ENCODE peak calls at places on chromosome 14, in five cellular contexts. X is psoas muscle, C is foreskin fibroblast, F is AG04449, M is mammary epithelial cell. N is an unnamed sample.

GRCh38 chr14:34012978-34013713 is 62.3 kb upstream of the EGLN3 start:
- DNase-seq in M (no peak), C (no peak), X (no peak), F (no peak), N (no peak)

GRCh38 chr14:70525691-70526090 is 9.1 kb downstream of the ADAM20 start:
- DNase-seq in M (no peak), F (no peak), C (no peak), X (no peak), N (no peak)

GRCh38 chr14:21136024-21136423 is 19.8 kb downstream of the OR5AU1 start:
- DNase-seq in C (peak), F (no peak), X (no peak), M (no peak), N (no peak)

GRCh38 chr14:77099425-77100167 is 1.5 kb downstream of the CIPC start:
- DNase-seq in F (peak), M (peak), X (no peak), C (peak), N (peak)

GRCh38 chr14:59836116-59836515 is 34.5 kb downstream of the RTN1 start:
- DNase-seq in F (no peak), M (no peak), C (no peak), X (no peak), N (no peak)

GRCh38 chr14:92143309-92143708 is 21.5 kb downstream of the CPSF2 start:
- DNase-seq in X (no peak), F (no peak), M (no peak), C (no peak), N (no peak)

GRCh38 chr14:35406811-35407630 is 2.5 kb upstream of the NFKBIA start:
- DNase-seq in M (peak), F (no peak), C (no peak), X (no peak), N (no peak)

GRCh38 chr14:57060276-57060956 is 208.3 kb downstream of the EXOC5 start:
- DNase-seq in M (peak), C (no peak), X (no peak), F (no peak), N (no peak)

GRCh38 chr14:57038689-57039088 is 228.4 kb upstream of the OTX2 start:
- DNase-seq in M (no peak), C (no peak), F (no peak), X (no peak), N (no peak)

GRCh38 chr14:25053585-25053984 is 3.6 kb upstream of the STXBP6 start:
- DNase-seq in C (no peak), F (no peak), M (no peak), X (no peak), N (no peak)

GRCh38 chr14:49460647-49461046 is 125.5 kb downstream of the RPS29 start:
- DNase-seq in F (no peak), X (no peak), M (no peak), C (no peak), N (no peak)

GRCh38 chr14:90522585-90523191 is 125.9 kb downstream of the CALM1 start:
- DNase-seq in C (no peak), M (no peak), X (peak), F (no peak), N (no peak)

GRCh38 chr14:20690848-20691640 is 2.5 kb downstream of the ANG start:
- DNase-seq in X (no peak), F (no peak), M (peak), C (peak), N (no peak)

GRCh38 chr14:104651876-104652260 is 37.5 kb upstream of the INF2 start:
- DNase-seq in C (no peak), X (no peak), F (no peak), M (no peak), N (no peak)

GRCh38 chr14:79543966-79544365 is 667.3 kb downstream of the DIO2 start:
- DNase-seq in X (no peak), F (no peak), C (peak), M (no peak), N (no peak)

GRCh38 chr14:74038015-74038859 is 19.1 kb downstream of the BBOF1 start:
- DNase-seq in M (peak), C (no peak), F (no peak), X (no peak), N (no peak)

GRCh38 chr14:60649815-60650381 is 621 bp upstream of the SIX1 start:
- DNase-seq in C (no peak), F (no peak), M (peak), X (peak), N (no peak)

GRCh38 chr14:92626041-92626440 is 112.5 kb downstream of the RIN3 start:
- DNase-seq in X (no peak), M (no peak), F (no peak), C (no peak), N (no peak)

GRCh38 chr14:94770251-94770749 is 387 bp upstream of the GSC start:
- DNase-seq in C (no peak), M (no peak), X (no peak), F (no peak), N (no peak)

GRCh38 chr14:62436256-62436655 is 609.0 kb downstream of the KCNH5 start:
- DNase-seq in M (peak), F (no peak), X (no peak), C (no peak), N (no peak)

GRCh38 chr14:90381999-90382451 is 14.8 kb upstream of the CALM1 start:
- DNase-seq in C (no peak), X (peak), F (no peak), M (no peak), N (no peak)

GRCh38 chr14:69475194-69475818 is 9.2 kb upstream of the PLEKHD1 start:
- DNase-seq in X (no peak), C (no peak), M (peak), F (no peak), N (no peak)

GRCh38 chr14:21309238-21309636 is 29.4 kb downstream of the RPGRIP1 start:
- DNase-seq in X (no peak), F (no peak), C (no peak), M (no peak), N (no peak)

GRCh38 chr14:92968291-92969020 is 45.5 kb downstream of the CHGA start:
- DNase-seq in F (no peak), M (no peak), C (no peak), X (peak), N (no peak)

GRCh38 chr14:60621386-60621785 is 27.9 kb downstream of the SIX1 start:
- DNase-seq in C (no peak), X (no peak), M (no peak), F (no peak), N (no peak)

GRCh38 chr14:33765251-33765650 is 185.6 kb downstream of the EGLN3 start:
- DNase-seq in X (no peak), C (no peak), M (no peak), F (no peak), N (no peak)

GRCh38 chr14:105167303-105168092 is 1.1 kb downstream of the JAG2 start:
- DNase-seq in X (peak), F (no peak), M (peak), C (no peak), N (no peak)

GRCh38 chr14:50003213-50004021 is 110.5 kb downstream of the ARF6 start:
- DNase-seq in X (peak), C (peak), M (peak), F (no peak), N (no peak)

GRCh38 chr14:102593841-102594170 is 1.4 kb downstream of the RCOR1 start:
- DNase-seq in X (no peak), C (no peak), M (no peak), F (no peak), N (no peak)

GRCh38 chr14:93375673-93376156 is 28.7 kb downstream of the COX8C start:
- DNase-seq in C (no peak), X (no peak), M (no peak), F (no peak), N (no peak)

GRCh38 chr14:81269100-81269978 is 48.6 kb upstream of the GTF2A1 start:
- DNase-seq in M (peak), X (no peak), C (peak), F (peak), N (peak)

GRCh38 chr14:66240112-66240511 is 246.1 kb upstream of the CCDC196 start:
- DNase-seq in X (no peak), C (no peak), M (peak), F (no peak), N (no peak)

GRCh38 chr14:66247662-66248061 is 238.5 kb upstream of the CCDC196 start:
- DNase-seq in X (no peak), M (no peak), F (no peak), C (no peak), N (no peak)

GRCh38 chr14:66238969-66239368 is 247.2 kb upstream of the CCDC196 start:
- DNase-seq in X (no peak), C (no peak), M (no peak), F (no peak), N (no peak)

GRCh38 chr14:66249544-66249943 is 236.6 kb upstream of the CCDC196 start:
- DNase-seq in C (no peak), F (no peak), M (no peak), X (no peak), N (no peak)

GRCh38 chr14:66244834-66245233 is 241.3 kb upstream of the CCDC196 start:
- DNase-seq in X (no peak), F (no peak), C (no peak), M (no peak), N (no peak)
- TF ChIP-seq CTCF in X (no peak), F (no peak), C (no peak), M (no peak), N (no peak)

GRCh38 chr14:55298423-55298822 is 27.2 kb downstream of the FBXO34 start:
- DNase-seq in C (no peak), X (no peak), M (no peak), F (no peak), N (no peak)

GRCh38 chr14:55301722-55302121 is 30.5 kb downstream of the FBXO34 start:
- DNase-seq in M (peak), F (peak), C (peak), X (no peak), N (no peak)

GRCh38 chr14:55294603-55295002 is 23.4 kb downstream of the FBXO34 start:
- DNase-seq in M (no peak), F (no peak), C (no peak), X (no peak), N (no peak)

GRCh38 chr14:55302367-55302766 is 31.1 kb downstream of the FBXO34 start:
- DNase-seq in C (no peak), M (no peak), F (no peak), X (no peak), N (no peak)

DNA sequence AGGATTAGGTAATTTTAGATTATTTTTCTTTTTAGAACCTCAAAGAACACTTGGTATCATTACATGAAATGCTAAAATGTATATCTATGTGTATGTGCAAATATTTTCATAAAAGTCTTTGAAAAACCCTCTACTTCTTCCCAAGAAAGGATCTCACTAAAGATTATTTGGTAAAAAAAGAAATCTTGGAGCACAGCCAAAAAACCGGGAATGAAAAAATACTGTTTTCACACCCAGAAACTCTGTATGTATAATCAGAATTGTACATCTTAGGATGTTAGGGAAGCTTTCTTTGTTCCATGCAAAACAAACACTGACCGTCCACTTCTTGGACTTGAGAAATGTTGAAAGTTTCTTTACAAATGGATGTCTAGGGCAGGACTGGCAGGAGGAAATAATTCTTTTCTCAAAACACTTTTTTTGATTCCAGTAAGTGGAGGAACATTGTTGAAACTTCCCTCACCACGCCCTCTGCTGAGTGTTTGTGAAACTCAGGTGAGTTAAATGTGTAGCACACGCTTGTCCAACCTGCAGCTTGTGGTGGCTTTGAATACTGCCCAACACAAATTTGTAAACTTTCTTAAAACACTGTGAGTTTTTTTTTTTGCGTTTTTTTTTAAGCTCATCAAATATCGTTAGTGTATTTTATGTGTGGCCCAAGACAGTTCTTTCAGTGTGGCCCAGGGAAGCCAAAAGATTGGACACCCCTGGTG is 26.5 kb downstream of the FBXO34 start:
- DNase-seq in C (no peak), F (no peak), M (peak), X (no peak), N (no peak)
- TF ChIP-seq CTCF in C (no peak), F (no peak), M (peak), X (no peak), N (no peak)

GRCh38 chr14:103600503-103600902 is 28.5 kb upstream of the KLC1 start:
- DNase-seq in C (no peak), X (no peak), M (no peak), F (no peak), N (no peak)
- TF ChIP-seq CTCF in C (no peak), X (no peak), M (no peak), F (no peak), N (no peak)

GRCh38 chr14:51668870-51669269 is 17.2 kb downstream of the FRMD6 start:
- DNase-seq in F (no peak), C (no peak), X (no peak), M (no peak), N (no peak)

GRCh38 chr14:51663783-51664326 is 12.1 kb downstream of the FRMD6 start:
- DNase-seq in M (no peak), F (no peak), C (no peak), X (no peak), N (no peak)

GRCh38 chr14:51666831-51667230 is 15.1 kb downstream of the FRMD6 start:
- DNase-seq in X (no peak), C (no peak), F (no peak), M (no peak), N (no peak)

GRCh38 chr14:51661504-51661903 is 9.8 kb downstream of the FRMD6 start:
- DNase-seq in X (no peak), M (no peak), C (no peak), F (no peak), N (no peak)

DNA sequence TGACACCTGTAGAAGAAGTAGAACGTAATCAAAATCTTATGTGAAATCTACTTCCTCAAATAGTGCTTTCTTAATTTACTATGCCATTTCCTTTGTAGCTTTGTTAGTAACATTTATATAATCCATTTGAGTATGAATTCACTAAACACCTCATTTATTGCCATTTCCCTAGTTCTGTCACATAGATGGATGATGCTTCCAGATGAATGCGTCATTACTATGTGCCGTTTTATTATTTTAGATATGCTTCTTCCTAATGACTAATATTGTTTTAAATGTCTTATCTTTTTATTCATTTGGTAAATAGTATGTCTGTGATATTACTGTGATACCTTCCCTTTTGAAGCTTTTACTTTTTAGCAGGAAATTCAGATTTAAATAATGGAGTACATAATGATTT is 14.4 kb downstream of the FRMD6 start:
- DNase-seq in X (no peak), F (no peak), M (no peak), C (no peak), N (no peak)
- TF ChIP-seq CTCF in X (no peak), F (no peak), M (no peak), C (no peak), N (no peak)

DNA sequence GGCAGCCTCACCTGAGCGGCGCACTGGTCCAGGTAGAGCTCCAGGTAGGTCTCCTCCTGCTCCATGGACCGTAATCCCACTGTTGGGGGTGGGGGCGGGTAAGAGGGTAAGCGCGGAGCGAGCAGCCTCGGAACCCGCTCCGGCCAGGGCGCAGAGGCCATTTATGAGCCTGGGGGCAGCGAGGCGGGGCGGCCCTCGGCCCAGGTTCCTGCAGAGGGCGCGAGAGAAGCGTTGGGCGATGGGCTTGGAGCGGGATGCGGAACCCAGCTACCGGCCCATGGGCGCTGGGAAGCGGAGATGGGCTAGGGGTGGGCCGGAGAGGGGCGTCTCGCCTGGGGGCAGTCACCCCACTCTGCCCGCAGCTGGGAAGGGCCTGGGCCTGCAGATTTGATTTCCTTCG is at the start of gene TBPL2:
- DNase-seq in X (no peak), M (no peak), C (no peak), F (no peak), N (no peak)
- TF ChIP-seq CTCF in X (no peak), M (no peak), C (no peak), F (peak), N (peak)

GRCh38 chr14:64937821-64938193 is 4.7 kb downstream of the GPX2 start:
- DNase-seq in C (peak), F (no peak), M (no peak), X (no peak), N (no peak)
- TF ChIP-seq CTCF in C (peak), F (peak), M (peak), X (peak), N (peak)

DNA sequence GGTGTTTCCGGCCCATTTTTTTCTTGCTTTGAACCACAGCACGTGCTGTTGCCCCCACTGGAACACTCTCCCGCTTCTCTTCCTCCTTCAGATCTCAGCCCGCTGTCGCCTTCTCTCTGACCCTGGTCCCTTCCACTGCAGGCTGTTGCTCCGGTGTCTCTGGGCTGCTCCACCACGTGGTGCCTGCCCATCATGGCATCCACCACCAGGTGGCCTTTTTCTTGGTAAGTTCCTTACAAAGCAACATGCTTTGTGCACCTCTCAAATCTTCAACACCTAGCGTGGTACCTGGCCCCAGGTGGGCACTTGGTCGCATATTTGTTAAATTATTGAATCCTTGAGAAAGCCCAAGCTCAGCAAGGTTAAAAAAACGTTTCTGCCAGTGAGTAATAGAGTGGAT is 19.1 kb downstream of the TUNAR start:
- DNase-seq in M (no peak), C (no peak), X (no peak), F (no peak), N (no peak)
- TF ChIP-seq CTCF in M (peak), C (peak), X (no peak), F (peak), N (peak)